ENCODE peak calls at places on chromosomes 12 and 14, in ten cellular contexts. V, W, H, Z, R, E, T, D, L and Q are unnamed samples.
A peak's percentile ranks its signal among the peaks of the same experiment; 100 is the strongest.

GRCh38 chr12:121240484-121241202 is 30.7 kb downstream of the P2RX4 start:
- DNase-seq in V (peak; percentile 50), W (no peak), H (peak; percentile 34), Z (peak; percentile 25), R (no peak), E (peak; percentile 83), T (no peak), D (peak; percentile 97), L (peak; percentile 32), Q (peak; percentile 2)

GRCh38 chr12:46360908-46361666 is 11.5 kb downstream of the SLC38A2 start:
- DNase-seq in V (no peak), W (no peak), H (no peak), Z (no peak), R (peak; percentile 30), E (peak; percentile 45), T (no peak), D (no peak), L (no peak), Q (no peak)

GRCh38 chr12:113891737-113892520 is 74.2 kb downstream of the RBM19 start:
- DNase-seq in V (no peak), W (no peak), H (no peak), Z (no peak), R (no peak), E (no peak), T (no peak), D (no peak), L (no peak), Q (no peak)

GRCh38 chr14:59511916-59512530 is 27.7 kb downstream of the JKAMP start:
- DNase-seq in V (peak; percentile 67), W (peak; percentile 24), H (no peak), Z (no peak), R (no peak), E (peak; percentile 11), T (no peak), D (no peak), L (no peak), Q (no peak)

GRCh38 chr12:120352117-120352516 is 16.8 kb downstream of the MSI1 start:
- DNase-seq in V (no peak), W (no peak), H (no peak), Z (peak; percentile 55), R (peak; percentile 62), E (no peak), T (no peak), D (no peak), L (peak; percentile 56), Q (no peak)

GRCh38 chr14:70827366-70828151 is 18.2 kb upstream of the MAP3K9 start:
- DNase-seq in V (no peak), W (no peak), H (no peak), Z (no peak), R (peak; percentile 51), E (no peak), T (no peak), D (no peak), L (peak; percentile 50), Q (no peak)

GRCh38 chr14:72868500-72868899 is 25.4 kb downstream of the DPF3 start:
- DNase-seq in V (no peak), W (no peak), H (no peak), Z (no peak), R (no peak), E (no peak), T (no peak), D (no peak), L (no peak), Q (no peak)

GRCh38 chr14:62126885-62127478 is 364.8 kb downstream of the SNAPC1 start:
- DNase-seq in V (no peak), W (peak; percentile 27), H (peak; percentile 17), Z (peak; percentile 50), R (peak; percentile 65), E (peak; percentile 69), T (peak; percentile 32), D (peak; percentile 10), L (peak; percentile 63), Q (peak; percentile 20)

GRCh38 chr14:105226198-105226597 is 22.1 kb upstream of the BTBD6 start:
- DNase-seq in V (no peak), W (no peak), H (no peak), Z (no peak), R (no peak), E (no peak), T (no peak), D (no peak), L (no peak), Q (no peak)

GRCh38 chr14:93970589-93970966 is 5.8 kb downstream of the ASB2 start:
- DNase-seq in V (no peak), W (peak; percentile 69), H (no peak), Z (no peak), R (peak; percentile 46), E (peak; percentile 76), T (no peak), D (peak; percentile 80), L (no peak), Q (no peak)

GRCh38 chr12:11134300-11134699 is at the start of gene TAS2R30:
- DNase-seq in V (no peak), W (no peak), H (no peak), Z (no peak), R (no peak), E (no peak), T (no peak), D (no peak), L (peak; percentile 10), Q (no peak)

GRCh38 chr12:111753144-111753881 is 13.4 kb upstream of the ALDH2 start:
- DNase-seq in V (peak; percentile 75), W (peak; percentile 72), H (peak; percentile 77), Z (no peak), R (peak; percentile 66), E (peak; percentile 53), T (peak; percentile 39), D (peak; percentile 47), L (peak; percentile 69), Q (peak; percentile 61)

GRCh38 chr14:54606178-54606577 is 39.2 kb downstream of the SAMD4A start:
- DNase-seq in V (peak; percentile 28), W (no peak), H (no peak), Z (no peak), R (no peak), E (no peak), T (no peak), D (no peak), L (no peak), Q (no peak)

GRCh38 chr12:123937707-123938600 is 34.7 kb downstream of the CCDC92 start:
- DNase-seq in V (no peak), W (no peak), H (no peak), Z (no peak), R (no peak), E (peak; percentile 20), T (no peak), D (no peak), L (no peak), Q (no peak)

GRCh38 chr12:47067778-47068431 is 11.5 kb upstream of the PCED1B start:
- DNase-seq in V (no peak), W (no peak), H (no peak), Z (no peak), R (no peak), E (no peak), T (no peak), D (no peak), L (no peak), Q (no peak)

GRCh38 chr12:24649634-24650033 is 299.3 kb downstream of the BCAT1 start:
- DNase-seq in V (no peak), W (no peak), H (no peak), Z (no peak), R (peak; percentile 69), E (no peak), T (no peak), D (no peak), L (no peak), Q (no peak)

GRCh38 chr12:57592551-57593165 is 1.7 kb downstream of the PIP4K2C start:
- DNase-seq in V (no peak), W (no peak), H (no peak), Z (no peak), R (peak; percentile 67), E (no peak), T (no peak), D (no peak), L (no peak), Q (no peak)

GRCh38 chr14:67943947-67944346 is 124.4 kb downstream of the RAD51B start:
- DNase-seq in V (peak; percentile 61), W (peak; percentile 75), H (peak; percentile 69), Z (peak; percentile 89), R (peak; percentile 76), E (peak; percentile 75), T (peak; percentile 65), D (peak; percentile 39), L (peak; percentile 88), Q (peak; percentile 74)

GRCh38 chr12:79098530-79098929 is 234.0 kb downstream of the SYT1 start:
- DNase-seq in V (no peak), W (no peak), H (no peak), Z (no peak), R (peak; percentile 7), E (no peak), T (no peak), D (no peak), L (peak; percentile 7), Q (no peak)

GRCh38 chr14:95523818-95524448 is 7.5 kb upstream of the SYNE3 start:
- DNase-seq in V (no peak), W (peak; percentile 41), H (no peak), Z (no peak), R (peak; percentile 59), E (no peak), T (peak; percentile 68), D (peak; percentile 50), L (peak; percentile 65), Q (no peak)

GRCh38 chr12:104958946-104959841 is 1.1 kb upstream of the SLC41A2 start:
- DNase-seq in V (no peak), W (no peak), H (peak; percentile 41), Z (peak; percentile 25), R (no peak), E (peak; percentile 14), T (no peak), D (no peak), L (peak; percentile 70), Q (no peak)
- TF ChIP-seq CTCF in V (no peak), W (no peak), H (no peak), Z (no peak), R (no peak), E (no peak), T (no peak), D (no peak), L (no peak), Q (no peak)

GRCh38 chr12:52772727-52773126 is 4.4 kb downstream of the KRT76 start:
- DNase-seq in V (no peak), W (no peak), H (no peak), Z (no peak), R (no peak), E (no peak), T (no peak), D (no peak), L (no peak), Q (no peak)
- TF ChIP-seq CTCF in V (no peak), W (no peak), H (no peak), Z (no peak), R (no peak), E (no peak), T (no peak), D (no peak), L (no peak), Q (no peak)

GRCh38 chr12:90407841-90408240 is 547.1 kb downstream of the CCER1 start:
- DNase-seq in V (no peak), W (no peak), H (no peak), Z (no peak), R (no peak), E (no peak), T (no peak), D (no peak), L (peak; percentile 4), Q (no peak)
- TF ChIP-seq CTCF in V (no peak), W (no peak), H (no peak), Z (peak; percentile 10), R (no peak), E (no peak), T (no peak), D (no peak), L (no peak), Q (no peak)

GRCh38 chr12:4002601-4003000 is 129.4 kb upstream of the PARP11 start:
- DNase-seq in V (no peak), W (no peak), H (no peak), Z (no peak), R (no peak), E (no peak), T (no peak), D (no peak), L (no peak), Q (no peak)
- TF ChIP-seq CTCF in V (no peak), W (no peak), H (no peak), Z (no peak), R (no peak), E (no peak), T (no peak), D (no peak), L (no peak), Q (no peak)